ENCODE peak calls at places on chromosomes 13 and 19, in eight cellular contexts. T, O, G, V, L, Z, N and W are unnamed samples.

GRCh38 chr19:18274776-18275356 is 614 bp upstream of the IQCN start:
- DNase-seq in V (no peak), L (peak), T (peak), O (peak), N (no peak), G (no peak), Z (peak), W (no peak)

GRCh38 chr13:28569886-28570285 is 75.0 kb upstream of the FLT1 start:
- DNase-seq in T (no peak), L (no peak), Z (no peak), N (no peak), G (no peak), V (no peak), O (no peak), W (no peak)

GRCh38 chr13:90830782-90831181 is 516.7 kb upstream of the MIR17HG start:
- DNase-seq in V (no peak), N (no peak), Z (no peak), T (no peak), G (no peak), O (no peak), L (no peak), W (no peak)

GRCh38 chr19:2487090-2487489 is 11.2 kb downstream of the GADD45B start:
- DNase-seq in L (no peak), T (no peak), Z (no peak), V (no peak), N (no peak), O (peak), G (no peak), W (no peak)

GRCh38 chr19:4831351-4832340 is at the start of gene TICAM1:
- DNase-seq in L (no peak), Z (peak), V (peak), N (no peak), T (peak), O (peak), G (no peak), W (no peak)

GRCh38 chr13:79469608-79470007 is 11.3 kb upstream of the NDFIP2 start:
- DNase-seq in V (no peak), N (no peak), L (no peak), G (no peak), Z (no peak), T (no peak), O (no peak), W (no peak)

GRCh38 chr19:54133312-54133956 is 4.1 kb upstream of the CNOT3 start:
- DNase-seq in V (no peak), L (peak), T (peak), Z (peak), G (no peak), N (peak), O (no peak), W (no peak)

GRCh38 chr13:111905609-111905945 is 161.4 kb upstream of the SOX1 start:
- DNase-seq in L (no peak), O (no peak), V (no peak), N (no peak), T (no peak), Z (no peak), G (no peak), W (no peak)

GRCh38 chr13:99197257-99197651 is 3.4 kb upstream of the UBAC2 start:
- DNase-seq in L (no peak), T (no peak), Z (no peak), G (no peak), N (peak), O (no peak), V (no peak), W (no peak)

GRCh38 chr19:10419646-10420443 is 493 bp upstream of the PDE4A start:
- DNase-seq in L (no peak), O (peak), V (no peak), N (peak), T (no peak), G (peak), Z (peak), W (no peak)